ENCODE peak calls at places on chromosomes 7 and 10, in eight cellular contexts. H, P, I, V, N, M, X and R are unnamed samples.

GRCh38 chr10:104622598-104623209 is 18.4 kb upstream of the SORCS3 start:
- DNase-seq in H (peak), P (peak), I (no peak), V (no peak), N (no peak), M (no peak), X (no peak), R (no peak)

GRCh38 chr7:44914992-44915607 is 29.8 kb upstream of the PURB start:
- DNase-seq in H (no peak), P (no peak), I (no peak), V (no peak), N (no peak), M (no peak), X (no peak), R (no peak)

GRCh38 chr7:155851892-155852291 is 39.6 kb upstream of the SHH start:
- DNase-seq in H (no peak), P (no peak), I (peak), V (no peak), N (no peak), M (no peak), X (no peak), R (no peak)

GRCh38 chr7:734214-734613 is 7.1 kb upstream of the PRKAR1B start:
- DNase-seq in H (no peak), P (no peak), I (no peak), V (no peak), N (no peak), M (no peak), X (no peak), R (no peak)

GRCh38 chr10:20059084-20059835 is 243.0 kb downstream of the PLXDC2 start:
- DNase-seq in H (no peak), P (no peak), I (no peak), V (peak), N (no peak), M (no peak), X (no peak), R (no peak)

GRCh38 chr10:42990016-42990720 is 86.7 kb upstream of the RET start:
- DNase-seq in H (no peak), P (no peak), I (no peak), V (no peak), N (no peak), M (no peak), X (no peak), R (peak)

GRCh38 chr10:26326874-26327273 is 110.3 kb downstream of the GAD2 start:
- DNase-seq in H (no peak), P (no peak), I (no peak), V (no peak), N (no peak), M (no peak), X (no peak), R (no peak)

GRCh38 chr10:79024716-79025112 is 44.1 kb upstream of the ZMIZ1 start:
- DNase-seq in H (no peak), P (no peak), I (peak), V (no peak), N (no peak), M (no peak), X (no peak), R (peak)

GRCh38 chr10:119308089-119308488 is 100.7 kb downstream of the GRK5 start:
- DNase-seq in H (no peak), P (no peak), I (no peak), V (no peak), N (no peak), M (no peak), X (no peak), R (no peak)

GRCh38 chr10:130141460-130141859 is 5.3 kb downstream of the GLRX3 start:
- DNase-seq in H (no peak), P (peak), I (no peak), V (peak), N (no peak), M (peak), X (no peak), R (no peak)

GRCh38 chr7:41292457-41292856 is 410.4 kb downstream of the INHBA start:
- DNase-seq in H (peak), P (no peak), I (no peak), V (peak), N (no peak), M (peak), X (no peak), R (no peak)

GRCh38 chr10:132944510-132944909 is 2.1 kb upstream of the CFAP46 start:
- DNase-seq in H (no peak), P (no peak), I (no peak), V (no peak), N (no peak), M (no peak), X (no peak), R (no peak)

GRCh38 chr7:78636727-78637126 is 816.7 kb downstream of the MAGI2 start:
- DNase-seq in H (no peak), P (no peak), I (no peak), V (peak), N (no peak), M (no peak), X (no peak), R (no peak)

GRCh38 chr10:127952918-127953317 is 46.0 kb downstream of the PTPRE start:
- DNase-seq in H (no peak), P (no peak), I (no peak), V (no peak), N (no peak), M (no peak), X (no peak), R (no peak)

GRCh38 chr10:60441515-60441914 is 51.8 kb upstream of the ANK3 start:
- DNase-seq in H (no peak), P (no peak), I (no peak), V (peak), N (no peak), M (peak), X (no peak), R (no peak)

GRCh38 chr7:157017639-157018327 is 7.3 kb upstream of the MNX1 start:
- DNase-seq in H (no peak), P (no peak), I (no peak), V (no peak), N (no peak), M (no peak), X (no peak), R (no peak)

GRCh38 chr10:3926675-3927525 is 141.9 kb upstream of the KLF6 start:
- DNase-seq in H (peak), P (peak), I (no peak), V (peak), N (no peak), M (peak), X (no peak), R (no peak)

GRCh38 chr10:25858076-25858475 is 76.0 kb upstream of the MYO3A start:
- DNase-seq in H (no peak), P (no peak), I (no peak), V (peak), N (no peak), M (no peak), X (no peak), R (no peak)

GRCh38 chr10:110059965-110060364 is 52.2 kb downstream of the ADD3 start:
- DNase-seq in H (no peak), P (no peak), I (no peak), V (no peak), N (no peak), M (peak), X (no peak), R (no peak)

GRCh38 chr7:47378728-47379395 is 203.0 kb downstream of the TNS3 start:
- DNase-seq in H (no peak), P (no peak), I (peak), V (no peak), N (no peak), M (no peak), X (no peak), R (no peak)

GRCh38 chr7:103447073-103447960 is 1.3 kb upstream of the SLC26A5 start:
- DNase-seq in H (peak), P (peak), I (no peak), V (peak), N (no peak), M (peak), X (peak), R (no peak)

GRCh38 chr10:6062101-6062771 is at the start of gene IL2RA:
- DNase-seq in H (no peak), P (no peak), I (no peak), V (no peak), N (no peak), M (no peak), X (no peak), R (no peak)

GRCh38 chr7:17015575-17015974 is 133.8 kb upstream of the AGR3 start:
- DNase-seq in H (no peak), P (no peak), I (no peak), V (peak), N (peak), M (peak), X (no peak), R (no peak)

GRCh38 chr10:59872892-59873463 is 33.4 kb downstream of the CCDC6 start:
- DNase-seq in H (no peak), P (peak), I (no peak), V (peak), N (peak), M (peak), X (no peak), R (no peak)

GRCh38 chr10:1420663-1421362 is 316.5 kb downstream of the ADARB2 start:
- DNase-seq in H (peak), P (peak), I (no peak), V (no peak), N (no peak), M (no peak), X (peak), R (peak)